ENCODE peak calls at places on chromosomes 7 and 10, in eight cellular contexts. C is endothelial cell; E is activated CD4-positive, CD25-positive, alpha-beta regulatory T cell; T is cardiac fibroblast; J is heart right ventricle; S is smooth muscle cell of the brain vasculature; D is left lung; A is bronchial epithelial cell. W is an unnamed sample.

GRCh38 chr10:126504761-126505112 is 116.5 kb upstream of the ADAM12 start:
- DNase-seq in C (no peak), E (no peak), T (no peak), J (no peak), S (no peak), D (no peak), A (no peak), W (no peak)

GRCh38 chr7:99124236-99124635 is 19.7 kb downstream of the SMURF1 start:
- DNase-seq in C (no peak), E (no peak), T (no peak), J (no peak), S (no peak), D (no peak), A (no peak), W (no peak)

GRCh38 chr10:47241256-47241655 is 58.7 kb upstream of the GDF10 start:
- DNase-seq in C (no peak), E (no peak), T (no peak), J (no peak), S (no peak), D (no peak), A (no peak), W (no peak)

GRCh38 chr7:46559194-46559576 is 638.1 kb upstream of the IGFBP3 start:
- DNase-seq in C (no peak), E (no peak), T (peak), J (no peak), S (peak), D (no peak), A (peak), W (no peak)

GRCh38 chr7:55641811-55642210 is 69.5 kb upstream of the VOPP1 start:
- DNase-seq in C (no peak), E (no peak), T (no peak), J (no peak), S (no peak), D (no peak), A (peak), W (no peak)

GRCh38 chr7:128948976-128949760 is 11.4 kb downstream of the IRF5 start:
- DNase-seq in C (no peak), E (no peak), T (peak), J (no peak), S (no peak), D (no peak), A (no peak), W (no peak)

GRCh38 chr10:122285506-122286444 is 14.7 kb downstream of the BTBD16 start:
- DNase-seq in C (no peak), E (no peak), T (no peak), J (no peak), S (no peak), D (peak), A (no peak), W (no peak)

GRCh38 chr7:117085769-117086463 is 132.6 kb downstream of the ST7 start:
- DNase-seq in C (no peak), E (no peak), T (peak), J (no peak), S (no peak), D (no peak), A (peak), W (no peak)

GRCh38 chr7:882336-883028 is 6.1 kb downstream of the GET4 start:
- DNase-seq in C (no peak), E (no peak), T (no peak), J (no peak), S (no peak), D (no peak), A (no peak), W (no peak)

GRCh38 chr7:72286486-72286885 is 125.7 kb downstream of the CALN1 start:
- DNase-seq in C (no peak), E (no peak), T (no peak), J (no peak), S (no peak), D (no peak), A (no peak), W (no peak)

GRCh38 chr7:33881316-33881715 is 24.0 kb upstream of the BMPER start:
- DNase-seq in C (no peak), E (no peak), T (no peak), J (no peak), S (no peak), D (no peak), A (no peak), W (no peak)

GRCh38 chr10:3783721-3784432 is 1.1 kb downstream of the KLF6 start:
- DNase-seq in C (no peak), E (no peak), T (peak), J (peak), S (no peak), D (no peak), A (peak), W (no peak)

GRCh38 chr7:115613836-115614235 is 416.7 kb downstream of the TFEC start:
- DNase-seq in C (no peak), E (no peak), T (no peak), J (no peak), S (no peak), D (no peak), A (no peak), W (no peak)

GRCh38 chr10:30070001-30070759 is 10.8 kb upstream of the JCAD start:
- DNase-seq in C (peak), E (no peak), T (peak), J (no peak), S (no peak), D (no peak), A (no peak), W (peak)

GRCh38 chr10:66931340-66931948 is 5.6 kb downstream of the LRRTM3 start:
- DNase-seq in C (peak), E (no peak), T (peak), J (no peak), S (peak), D (no peak), A (peak), W (peak)

GRCh38 chr10:5343979-5344378 is 20.8 kb upstream of the UCN3 start:
- DNase-seq in C (no peak), E (no peak), T (no peak), J (no peak), S (no peak), D (no peak), A (no peak), W (no peak)

GRCh38 chr7:94761451-94761850 is 105.5 kb upstream of the SGCE start:
- DNase-seq in C (no peak), E (no peak), T (no peak), J (no peak), S (no peak), D (no peak), A (no peak), W (no peak)

GRCh38 chr10:24866615-24867583 is 85.5 kb downstream of the PRTFDC1 start:
- DNase-seq in C (no peak), E (no peak), T (peak), J (peak), S (no peak), D (peak), A (peak), W (no peak)

GRCh38 chr10:110002801-110003523 is 4.8 kb upstream of the ADD3 start:
- DNase-seq in C (no peak), E (no peak), T (no peak), J (no peak), S (no peak), D (no peak), A (peak), W (no peak)

GRCh38 chr10:76175533-76176165 is 744.2 kb downstream of the LRMDA start:
- DNase-seq in C (no peak), E (no peak), T (no peak), J (no peak), S (no peak), D (no peak), A (no peak), W (no peak)

GRCh38 chr7:135253851-135254815 is 20.5 kb downstream of the STRA8 start:
- DNase-seq in C (peak), E (no peak), T (peak), J (peak), S (peak), D (peak), A (peak), W (no peak)

GRCh38 chr7:27842094-27842493 is 102.1 kb downstream of the TAX1BP1 start:
- DNase-seq in C (no peak), E (no peak), T (no peak), J (no peak), S (no peak), D (no peak), A (no peak), W (no peak)

W was measured in CMK.